ENCODE peak calls at places on chromosome 7, in seven cellular contexts. K, D, R, M, J, P and G are unnamed samples.
A peak's percentile ranks its signal among the peaks of the same experiment; 100 is the strongest.

GRCh38 chr7:120841608-120842007 is 16.3 kb downstream of the TSPAN12 start:
- DNase-seq in M (no peak), J (no peak), P (no peak), K (peak; percentile 8), R (peak; percentile 60), D (no peak), G (no peak)

GRCh38 chr7:42624471-42624870 is 287.4 kb downstream of the C7orf25 start:
- DNase-seq in K (no peak), M (no peak), J (no peak), D (no peak), R (no peak), P (no peak), G (no peak)

GRCh38 chr7:88339195-88339922 is 32.7 kb upstream of the STEAP4 start:
- DNase-seq in R (no peak), K (no peak), M (no peak), J (no peak), D (no peak), P (no peak), G (no peak)

GRCh38 chr7:74294191-74294998 is 5.2 kb downstream of the CLIP2 start:
- DNase-seq in J (no peak), R (no peak), D (no peak), P (no peak), K (no peak), M (no peak), G (no peak)

GRCh38 chr7:100620804-100621203 is 8.5 kb downstream of the MOSPD3 start:
- DNase-seq in D (no peak), R (no peak), J (no peak), M (no peak), P (no peak), K (no peak), G (no peak)

GRCh38 chr7:78634073-78634472 is 819.4 kb downstream of the MAGI2 start:
- DNase-seq in P (peak; percentile 9), M (no peak), D (no peak), J (no peak), K (no peak), R (no peak), G (no peak)

GRCh38 chr7:104963378-104963990 is 50.5 kb upstream of the KMT2E start:
- DNase-seq in D (no peak), P (no peak), K (no peak), J (no peak), R (no peak), M (no peak), G (no peak)

GRCh38 chr7:27697861-27698430 is 35.3 kb upstream of the HIBADH start:
- DNase-seq in R (no peak), P (peak; percentile 81), D (peak; percentile 63), M (peak; percentile 36), J (no peak), K (peak; percentile 22), G (no peak)

GRCh38 chr7:69335331-69335730 is 262.9 kb upstream of the AUTS2 start:
- DNase-seq in R (no peak), K (no peak), J (no peak), M (no peak), D (no peak), P (no peak), G (no peak)

GRCh38 chr7:149087366-149087765 is 3.2 kb downstream of the ZNF786 start:
- DNase-seq in K (no peak), R (no peak), J (no peak), M (no peak), P (no peak), D (no peak), G (no peak)

GRCh38 chr7:94266278-94266677 is 128.4 kb upstream of the COL1A2 start:
- DNase-seq in R (no peak), J (no peak), P (no peak), K (no peak), D (peak; percentile 14), M (no peak), G (no peak)

GRCh38 chr7:94662548-94662947 is 6.6 kb upstream of the SGCE start:
- DNase-seq in J (no peak), M (no peak), P (no peak), K (no peak), D (no peak), R (no peak), G (no peak)

GRCh38 chr7:79598351-79598750 is 144.9 kb upstream of the MAGI2 start:
- DNase-seq in R (no peak), P (no peak), K (no peak), M (no peak), D (no peak), J (no peak), G (no peak)

GRCh38 chr7:471866-472639 is 47.6 kb downstream of the PDGFA start:
- DNase-seq in R (peak; percentile 63), J (no peak), K (no peak), M (no peak), D (peak; percentile 83), P (peak; percentile 1), G (peak; percentile 11)

GRCh38 chr7:143245123-143245522 is 18.1 kb upstream of the GSTK1 start:
- DNase-seq in P (no peak), J (no peak), K (no peak), R (no peak), D (peak; percentile 17), M (no peak), G (no peak)

GRCh38 chr7:45181991-45182855 is 24.6 kb downstream of the RAMP3 start:
- DNase-seq in K (no peak), M (no peak), R (no peak), J (no peak), P (no peak), D (no peak), G (no peak)

GRCh38 chr7:11830004-11830403 is 2.0 kb downstream of the THSD7A start:
- DNase-seq in D (no peak), M (no peak), P (no peak), K (no peak), R (no peak), J (no peak), G (no peak)

GRCh38 chr7:81638216-81638615 is 131.6 kb downstream of the HGF start:
- DNase-seq in J (no peak), D (no peak), P (no peak), K (no peak), R (no peak), M (no peak), G (peak; percentile 45)